ENCODE peak calls at places on chromosomes 5 and 9, in four cellular contexts. K is kidney, I is fibroblast of lung, G is mammary epithelial cell. S is an unnamed sample.

GRCh38 chr5:72855821-72856220 is 39.4 kb downstream of the TNPO1 start:
- DNase-seq in G (no peak), K (no peak), I (no peak), S (no peak)

GRCh38 chr5:14168139-14168792 is 25.1 kb downstream of the TRIO start:
- DNase-seq in K (no peak), G (peak; percentile 63), I (no peak), S (no peak)

GRCh38 chr9:70100362-70100761 is 56.7 kb downstream of the MAMDC2 start:
- DNase-seq in K (no peak), G (no peak), I (no peak), S (peak; percentile 52)

GRCh38 chr5:181191526-181192336 is 13.3 kb downstream of the TRIM7 start:
- DNase-seq in I (peak; percentile 96), K (peak; percentile 98), G (peak; percentile 96), S (peak; percentile 98)

GRCh38 chr5:51082741-51083140 is 300.5 kb upstream of the ISL1 start:
- DNase-seq in G (no peak), K (no peak), I (no peak), S (no peak)

GRCh38 chr5:95727764-95728191 is 3.4 kb upstream of the RHOBTB3 start:
- DNase-seq in K (no peak), I (peak; percentile 42), G (peak; percentile 39), S (no peak)

GRCh38 chr9:73118898-73119554 is 32.6 kb upstream of the ANXA1 start:
- DNase-seq in G (peak; percentile 95), K (no peak), I (peak; percentile 91), S (peak; percentile 58)

GRCh38 chr5:10276691-10277090 is 26.6 kb downstream of the CCT5 start:
- DNase-seq in I (no peak), G (no peak), K (no peak), S (no peak)

GRCh38 chr9:15714746-15715145 is 161.9 kb downstream of the CCDC171 start:
- DNase-seq in I (peak; percentile 55), K (no peak), G (no peak), S (no peak)

DNA sequence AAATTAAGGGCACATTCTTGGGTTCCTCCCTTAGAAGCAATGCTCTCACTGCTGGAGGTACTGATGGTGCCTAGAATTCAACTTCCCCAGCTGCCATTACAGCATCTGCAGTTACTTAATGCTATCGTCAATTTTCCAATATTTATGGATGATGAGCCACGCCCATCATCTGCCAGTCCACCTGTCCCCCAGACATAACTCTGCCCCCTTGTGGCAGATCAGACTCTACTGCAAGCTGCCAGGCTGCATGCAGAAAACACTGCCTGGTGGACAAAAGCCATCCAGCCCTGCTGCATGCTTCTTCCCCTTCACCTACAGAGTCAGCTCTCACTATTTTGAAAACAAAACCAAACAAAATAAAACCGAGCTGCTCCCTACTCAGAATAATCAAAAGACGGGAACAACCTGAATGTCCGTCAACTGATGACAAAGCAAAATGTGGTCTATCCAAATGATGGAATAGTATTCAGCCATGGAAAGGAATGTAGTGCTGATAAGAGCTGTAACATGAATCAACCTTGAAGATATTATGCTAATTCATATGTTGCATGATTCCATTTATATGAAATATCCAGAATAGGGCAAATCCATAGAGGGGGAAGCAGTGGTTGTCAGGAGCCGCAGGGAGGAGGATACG is 66.4 kb downstream of the RETREG1 start:
- DNase-seq in I (peak; percentile 53), K (no peak), G (peak; percentile 43), S (peak; percentile 40)
- H3K4me3 ChIP-seq in I (no peak overlapping the region), K (no peak overlapping the region), G (no peak overlapping the region), S (no peak overlapping the region)

GRCh38 chr5:126681970-126682369 is 81.2 kb downstream of the PHAX start:
- DNase-seq in I (no peak), K (no peak), G (no peak), S (no peak)

GRCh38 chr5:126677101-126677500 is 76.4 kb downstream of the PHAX start:
- DNase-seq in G (no peak), K (no peak), I (no peak), S (no peak)

GRCh38 chr5:126676195-126676624 is 75.5 kb downstream of the PHAX start:
- DNase-seq in I (peak; percentile 68), G (peak; percentile 57), K (no peak), S (peak; percentile 85)

GRCh38 chr5:126683912-126684311 is 83.2 kb downstream of the PHAX start:
- DNase-seq in G (no peak), I (no peak), K (no peak), S (no peak)

GRCh38 chr5:126680215-126680817 is 79.6 kb downstream of the PHAX start:
- DNase-seq in G (peak; percentile 38), K (no peak), I (no peak), S (peak; percentile 72)
- H3K9ac ChIP-seq in G (no peak overlapping the region), K (no peak overlapping the region), I (no peak overlapping the region), S (no peak overlapping the region)

GRCh38 chr5:141105350-141105749 is 5.1 kb downstream of the PCDHB3 start:
- DNase-seq in I (no peak), K (no peak), G (no peak), S (no peak)

GRCh38 chr5:141100243-141100805 is at the start of gene PCDHB3:
- DNase-seq in I (peak; percentile 26), K (peak; percentile 64), G (peak; percentile 48), S (peak; percentile 52)

GRCh38 chr5:141095263-141095641 is 837 bp downstream of the PCDHB2 start:
- DNase-seq in K (peak; percentile 41), I (no peak), G (no peak), S (no peak)

DNA sequence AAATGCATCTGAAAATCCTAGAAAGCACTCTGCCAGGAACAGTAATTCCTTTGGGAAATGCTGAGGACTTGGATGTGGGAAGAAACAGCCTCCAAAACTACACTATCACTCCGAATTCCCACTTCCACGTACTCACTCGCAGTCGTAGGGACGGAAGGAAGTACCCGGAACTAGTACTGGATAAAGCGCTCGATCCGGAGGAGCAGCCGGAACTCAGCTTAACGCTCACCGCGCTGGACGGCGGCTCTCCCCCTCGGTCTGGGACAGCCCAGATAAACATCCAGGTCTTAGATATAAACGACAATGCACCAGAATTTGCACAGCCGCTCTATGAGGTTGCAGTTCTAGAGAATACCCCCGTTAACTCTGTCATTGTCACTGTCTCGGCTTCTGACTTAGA is 786 bp downstream of the PCDHB3 start:
- DNase-seq in K (peak; percentile 37), I (no peak), G (no peak), S (no peak)
- H3K4me3 ChIP-seq in K (peak overlapping the region; percentile 55), I (peak overlapping the region; percentile 7), G (no peak overlapping the region), S (peak overlapping the region; percentile 71)

DNA sequence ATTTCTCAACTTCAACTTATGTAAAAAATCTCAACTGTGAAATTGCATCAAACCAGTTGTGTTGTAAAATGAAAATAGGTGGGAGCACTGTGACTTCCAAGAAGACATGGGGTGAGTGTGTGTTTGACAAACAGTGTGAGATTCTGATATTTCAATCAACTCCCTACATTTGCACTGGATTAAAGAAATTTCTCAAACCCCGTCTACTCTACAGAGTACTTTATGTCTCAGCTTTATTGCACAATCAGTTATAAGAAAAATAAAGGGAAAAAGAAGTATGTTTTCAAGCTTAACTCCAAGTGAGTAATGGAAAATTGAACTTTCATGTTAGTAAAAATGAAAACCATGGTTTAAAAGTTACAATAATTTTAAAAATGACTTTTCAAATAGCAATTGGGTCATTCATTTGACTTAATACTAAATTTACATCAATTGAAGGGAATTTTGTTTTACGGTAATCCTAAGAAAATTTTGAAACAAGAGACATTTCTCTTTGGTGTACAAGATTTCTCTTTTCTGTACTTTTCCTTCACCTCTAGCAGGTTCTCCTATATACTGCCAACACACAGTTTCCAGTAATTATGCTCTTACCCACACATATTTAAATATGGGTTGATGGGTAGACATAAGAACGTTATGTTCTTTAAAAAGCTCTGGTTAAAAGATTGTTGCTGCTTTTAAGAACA is 80.3 kb downstream of the CDO1 start:
- DNase-seq in K (no peak), G (no peak), I (no peak), S (peak; percentile 57)
- H3K9ac ChIP-seq in K (no peak overlapping the region), G (no peak overlapping the region), I (no peak overlapping the region), S (peak overlapping the region; percentile 49)

GRCh38 chr5:139404484-139404840 is 573 bp upstream of the SPATA24 start:
- DNase-seq in I (no peak), K (no peak), G (no peak), S (no peak)
- H3K4me3 ChIP-seq in I (peak overlapping the region; percentile 33), K (peak overlapping the region; percentile 62), G (no peak overlapping the region), S (peak overlapping the region; percentile 80)

GRCh38 chr9:110106698-110107097 is 101.3 kb downstream of the C9orf152 start:
- DNase-seq in G (no peak), I (no peak), K (no peak), S (no peak)

GRCh38 chr9:110105107-110105506 is 102.9 kb downstream of the C9orf152 start:
- DNase-seq in K (no peak), I (peak; percentile 79), G (no peak), S (peak; percentile 69)

GRCh38 chr9:110103257-110103656 is 104.7 kb downstream of the C9orf152 start:
- DNase-seq in K (no peak), I (no peak), G (no peak), S (no peak)

GRCh38 chr9:110101531-110102161 is 106.3 kb downstream of the C9orf152 start:
- DNase-seq in G (no peak), K (no peak), I (peak; percentile 68), S (no peak)

GRCh38 chr9:110104201-110104845 is 103.6 kb downstream of the C9orf152 start:
- DNase-seq in K (no peak), G (no peak), I (peak; percentile 71), S (no peak)
- H3K9ac ChIP-seq in K (no peak overlapping the region), G (no peak overlapping the region), I (no peak overlapping the region), S (no peak overlapping the region)

GRCh38 chr5:131270809-131271208 is 7.0 kb downstream of the CDC42SE2 start:
- DNase-seq in G (no peak), K (no peak), I (no peak), S (peak; percentile 62)
- H3K4me3 ChIP-seq in G (no peak overlapping the region), K (no peak overlapping the region), I (no peak overlapping the region), S (no peak overlapping the region)

S was measured in adipocyte.